ENCODE peak calls at places on chromosomes 6 and 20, in five cellular contexts. V is HepG2, K is H1, Z is GM12878, Q is SK-N-SH. J is an unnamed sample.

GRCh38 chr6:116267879-116268588 is 11.7 kb downstream of the TSPYL1 start:
- DNase-seq in V (no peak), K (no peak), Z (no peak), Q (no peak), J (no peak)

GRCh38 chr20:15039088-15039762 is 701.8 kb upstream of the FLRT3 start:
- DNase-seq in V (no peak), K (no peak), Z (no peak), Q (no peak), J (no peak)

GRCh38 chr20:63054695-63055240 is 48.0 kb upstream of the BHLHE23 start:
- DNase-seq in V (no peak), K (peak; percentile 38), Z (no peak), Q (no peak), J (no peak)

GRCh38 chr6:3977875-3978711 is 100.8 kb downstream of the FAM217A start:
- DNase-seq in V (peak; percentile 51), K (no peak), Z (peak; percentile 38), Q (no peak), J (peak; percentile 16)

GRCh38 chr6:145763742-145764141 is 28.4 kb upstream of the EPM2A start:
- DNase-seq in V (peak; percentile 9), K (no peak), Z (no peak), Q (no peak), J (no peak)

GRCh38 chr6:24344981-24345380 is 12.9 kb downstream of the DCDC2 start:
- DNase-seq in V (no peak), K (no peak), Z (no peak), Q (no peak), J (no peak)

GRCh38 chr6:5644523-5645183 is 362.1 kb downstream of the NRN1 start:
- DNase-seq in V (no peak), K (no peak), Z (no peak), Q (no peak), J (no peak)

GRCh38 chr6:5151955-5152401 is 66.8 kb downstream of the PPP1R3G start:
- DNase-seq in V (no peak), K (no peak), Z (no peak), Q (no peak), J (no peak)

GRCh38 chr6:5234869-5235268 is 25.9 kb downstream of the LYRM4 start:
- DNase-seq in V (no peak), K (no peak), Z (no peak), Q (no peak), J (no peak)

GRCh38 chr20:44648068-44648467 is 3.4 kb downstream of the ADA start:
- DNase-seq in V (no peak), K (no peak), Z (no peak), Q (no peak), J (no peak)

GRCh38 chr20:64071341-64072332 is 7.7 kb downstream of the RGS19 start:
- DNase-seq in V (no peak), K (no peak), Z (no peak), Q (no peak), J (no peak)

GRCh38 chr20:46378390-46379009 is 27.9 kb downstream of the ELMO2 start:
- DNase-seq in V (peak; percentile 41), K (no peak), Z (no peak), Q (no peak), J (no peak)

GRCh38 chr6:20740088-20740487 is 205.8 kb downstream of the CDKAL1 start:
- DNase-seq in V (peak; percentile 27), K (no peak), Z (no peak), Q (no peak), J (no peak)

GRCh38 chr6:56382416-56382940 is 135.1 kb upstream of the COL21A1 start:
- DNase-seq in V (no peak), K (no peak), Z (no peak), Q (no peak), J (no peak)

GRCh38 chr20:12409501-12409900 is 491.8 kb downstream of the BTBD3 start:
- DNase-seq in V (no peak), K (no peak), Z (no peak), Q (no peak), J (no peak)

GRCh38 chr6:121491576-121491975 is 56.1 kb downstream of the GJA1 start:
- DNase-seq in V (no peak), K (no peak), Z (no peak), Q (no peak), J (no peak)

GRCh38 chr6:138272543-138273305 is 54.4 kb upstream of the PBOV1 start:
- DNase-seq in V (no peak), K (no peak), Z (no peak), Q (no peak), J (no peak)

GRCh38 chr20:56380375-56380774 is 11.6 kb downstream of the AURKA start:
- DNase-seq in V (no peak), K (no peak), Z (no peak), Q (no peak), J (no peak)

GRCh38 chr20:17648782-17649730 is 33.0 kb downstream of the RRBP1 start:
- DNase-seq in V (no peak), K (no peak), Z (peak; percentile 5), Q (peak; percentile 53), J (no peak)

GRCh38 chr6:41780623-41781301 is at the start of gene PRICKLE4:
- DNase-seq in V (no peak), K (peak; percentile 76), Z (no peak), Q (peak; percentile 71), J (no peak)

GRCh38 chr6:89386917-89387491 is 25.1 kb downstream of the RRAGD start:
- DNase-seq in V (no peak), K (peak; percentile 17), Z (peak; percentile 41), Q (no peak), J (no peak)

GRCh38 chr6:37531026-37531425 is 31.3 kb upstream of the CCDC167 start:
- DNase-seq in V (no peak), K (no peak), Z (no peak), Q (no peak), J (no peak)

GRCh38 chr20:57464642-57465211 is 60.2 kb downstream of the CTCFL start:
- DNase-seq in V (peak; percentile 81), K (no peak), Z (no peak), Q (no peak), J (no peak)

GRCh38 chr6:139653136-139653535 is 278.7 kb upstream of the CITED2 start:
- DNase-seq in V (no peak), K (no peak), Z (no peak), Q (no peak), J (no peak)

GRCh38 chr6:108736832-108737231 is 111.4 kb upstream of the ARMC2 start:
- DNase-seq in V (peak; percentile 27), K (no peak), Z (no peak), Q (no peak), J (no peak)
- TF ChIP-seq TAF1 in V (no peak), K (no peak), Z (no peak), Q (no peak), J (no peak)

DNA sequence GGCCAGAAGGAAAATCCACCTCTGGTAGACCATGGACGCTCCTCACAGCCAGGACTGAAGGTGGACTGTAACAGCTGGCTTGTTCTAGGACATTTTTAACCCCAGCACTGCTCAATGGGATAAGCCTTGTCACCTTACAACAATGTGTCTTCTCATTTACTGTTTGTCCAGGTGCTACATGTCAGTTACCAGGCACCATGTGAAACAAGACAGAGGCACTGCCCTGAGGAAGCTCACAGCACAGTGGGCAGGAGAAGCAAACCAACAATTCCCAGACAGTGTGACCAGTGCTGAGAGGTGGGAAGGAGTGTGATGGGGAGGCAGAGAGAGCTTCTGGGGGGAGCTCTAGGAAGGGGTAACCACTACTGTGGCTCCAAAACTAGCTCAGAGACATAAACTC is 10.7 kb downstream of the SNHG17 start:
- DNase-seq in V (no peak), K (no peak), Z (no peak), Q (no peak), J (no peak)
- TF ChIP-seq POLR2AphosphoS5 in V (no peak), K (peak; percentile 43), Z (peak; percentile 62), Q (no peak), J (peak; percentile 48)

GRCh38 chr20:10454135-10454750 is 19.1 kb downstream of the SLX4IP start:
- DNase-seq in V (no peak), K (no peak), Z (no peak), Q (no peak), J (no peak)

GRCh38 chr20:10448270-10449156 is 13.4 kb downstream of the SLX4IP start:
- DNase-seq in V (no peak), K (no peak), Z (no peak), Q (no peak), J (no peak)

GRCh38 chr20:10449270-10449669 is 14.2 kb downstream of the SLX4IP start:
- DNase-seq in V (no peak), K (no peak), Z (no peak), Q (no peak), J (no peak)

GRCh38 chr20:10453241-10453640 is 18.1 kb downstream of the SLX4IP start:
- DNase-seq in V (no peak), K (no peak), Z (peak; percentile 66), Q (no peak), J (no peak)
- TF ChIP-seq TAF1 in V (no peak), K (no peak), Z (no peak), Q (no peak), J (no peak)

DNA sequence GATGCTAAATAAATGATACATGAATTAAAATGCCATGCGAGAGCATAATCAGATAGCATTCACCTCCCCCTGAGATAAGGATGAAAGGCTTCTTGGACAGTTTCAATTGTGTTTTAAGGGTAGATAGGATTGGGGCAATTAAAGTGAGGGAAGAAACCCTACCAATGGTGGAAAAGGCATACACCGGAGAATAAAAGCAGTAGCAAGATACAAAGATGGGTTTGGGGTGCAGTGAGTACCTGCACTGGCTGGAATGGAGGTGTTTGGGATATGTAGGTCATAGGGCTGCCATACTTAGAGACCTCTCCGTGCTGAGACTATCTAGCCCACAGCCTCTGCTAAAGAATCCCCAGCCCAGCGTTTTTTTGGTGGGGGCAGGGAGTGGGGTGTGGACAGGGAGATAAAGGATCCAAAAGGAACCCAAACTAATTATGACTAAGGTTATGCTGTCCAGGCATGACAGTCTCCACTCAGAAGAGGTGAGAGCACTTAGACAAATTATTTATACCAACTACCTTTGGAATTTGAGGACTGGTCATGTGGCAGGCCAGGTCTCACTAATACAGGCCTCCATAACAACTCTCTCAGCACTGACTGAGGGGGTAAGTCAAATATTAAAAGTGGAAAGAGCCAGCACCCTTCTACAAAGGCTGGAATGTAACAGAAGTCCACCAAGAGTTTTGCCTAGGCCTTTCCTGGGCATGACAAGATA is 280.8 kb downstream of the ADGB start:
- DNase-seq in V (no peak), K (no peak), Z (no peak), Q (no peak), J (no peak)
- TF ChIP-seq POLR2AphosphoS5 in V (no peak), K (no peak), Z (no peak), Q (no peak), J (no peak)

GRCh38 chr6:96823743-96824142 is 13.5 kb downstream of the GPR63 start:
- DNase-seq in V (no peak), K (no peak), Z (no peak), Q (no peak), J (no peak)

GRCh38 chr6:96832780-96833179 is 4.5 kb downstream of the GPR63 start:
- DNase-seq in V (no peak), K (no peak), Z (no peak), Q (no peak), J (no peak)

GRCh38 chr6:96821034-96821433 is 16.2 kb downstream of the GPR63 start:
- DNase-seq in V (no peak), K (no peak), Z (no peak), Q (no peak), J (no peak)

DNA sequence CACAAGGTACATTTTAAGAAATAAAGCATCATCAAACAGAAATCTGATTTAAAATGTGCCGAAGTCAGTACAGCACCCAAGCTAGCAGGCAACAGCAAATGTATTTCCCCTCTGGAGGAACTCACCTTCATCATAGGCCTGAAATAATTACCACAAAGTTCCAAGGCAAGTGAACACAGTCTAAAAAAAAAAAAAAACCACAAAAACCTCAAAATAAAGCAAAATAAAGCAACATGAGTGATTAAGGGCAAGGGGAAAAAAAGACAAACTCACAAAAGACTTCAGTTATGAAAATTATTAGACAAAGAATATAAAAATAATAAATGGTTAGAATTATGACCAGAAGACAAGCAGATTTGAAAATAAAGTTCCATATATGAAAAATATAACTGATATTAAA is 10.4 kb downstream of the GPR63 start:
- DNase-seq in V (no peak), K (no peak), Z (no peak), Q (no peak), J (no peak)
- TF ChIP-seq TAF1 in V (no peak), K (no peak), Z (no peak), Q (no peak), J (no peak)